ENCODE peak calls at places on chromosomes 12 and 14, in eight cellular contexts. V is GM04503, I is GM10248, K is GM23248, M is G401, C is Right ventricle myocardium superior, N is AG08396, W is A172. E is an unnamed sample.

GRCh38 chr14:96710060-96710636 is 87.0 kb upstream of the VRK1 start:
- DNase-seq in V (no peak), I (peak), K (no peak), M (no peak), C (no peak), N (no peak), W (no peak), E (no peak)

GRCh38 chr14:89750206-89750867 is 204.2 kb downstream of the EFCAB11 start:
- DNase-seq in V (no peak), I (no peak), K (peak), M (no peak), C (no peak), N (no peak), W (no peak), E (no peak)

GRCh38 chr12:6529291-6529737 is 5.0 kb upstream of the GAPDH start:
- DNase-seq in V (no peak), I (no peak), K (no peak), M (no peak), C (no peak), N (no peak), W (no peak), E (no peak)

GRCh38 chr12:3185260-3185870 is 108.2 kb downstream of the TSPAN9 start:
- DNase-seq in V (no peak), I (no peak), K (no peak), M (no peak), C (peak), N (no peak), W (peak), E (no peak)

GRCh38 chr12:11815397-11815796 is 165.9 kb downstream of the ETV6 start:
- DNase-seq in V (no peak), I (no peak), K (no peak), M (no peak), C (no peak), N (no peak), W (no peak), E (no peak)

GRCh38 chr14:72120315-72120714 is 188.1 kb downstream of the RGS6 start:
- DNase-seq in V (no peak), I (no peak), K (no peak), M (no peak), C (no peak), N (no peak), W (no peak), E (no peak)

GRCh38 chr12:64090047-64090446 is 132.0 kb downstream of the KICS2 start:
- DNase-seq in V (no peak), I (no peak), K (no peak), M (no peak), C (no peak), N (no peak), W (no peak), E (no peak)

GRCh38 chr14:68979722-68980552 is 835 bp upstream of the ACTN1 start:
- DNase-seq in V (no peak), I (no peak), K (peak), M (peak), C (peak), N (peak), W (no peak), E (peak)

GRCh38 chr14:97456958-97457357 is 659.8 kb downstream of the VRK1 start:
- DNase-seq in V (no peak), I (no peak), K (no peak), M (no peak), C (no peak), N (no peak), W (no peak), E (no peak)

GRCh38 chr14:37401093-37401492 is 194.0 kb downstream of the FOXA1 start:
- DNase-seq in V (no peak), I (no peak), K (no peak), M (no peak), C (no peak), N (no peak), W (no peak), E (no peak)

GRCh38 chr12:25463521-25463920 is 89.6 kb downstream of the LMNTD1 start:
- DNase-seq in V (no peak), I (no peak), K (no peak), M (no peak), C (no peak), N (no peak), W (no peak), E (no peak)

GRCh38 chr12:53463802-53464375 is 12.0 kb downstream of the PCBP2 start:
- DNase-seq in V (no peak), I (no peak), K (no peak), M (no peak), C (no peak), N (no peak), W (no peak), E (no peak)

GRCh38 chr14:72471346-72471745 is 422.6 kb downstream of the DPF3 start:
- DNase-seq in V (no peak), I (no peak), K (peak), M (no peak), C (no peak), N (peak), W (no peak), E (no peak)

GRCh38 chr12:48002773-48003218 is 1.5 kb downstream of the COL2A1 start:
- DNase-seq in V (no peak), I (no peak), K (peak), M (no peak), C (peak), N (peak), W (no peak), E (peak)

GRCh38 chr12:123712780-123713319 is 697 bp downstream of the ATP6V0A2 start:
- DNase-seq in V (no peak), I (no peak), K (peak), M (no peak), C (no peak), N (no peak), W (no peak), E (no peak)

GRCh38 chr14:100282766-100283419 is 23.4 kb downstream of the SLC25A29 start:
- DNase-seq in V (no peak), I (no peak), K (no peak), M (no peak), C (no peak), N (no peak), W (no peak), E (no peak)

GRCh38 chr12:8637666-8638065 is 25.0 kb downstream of the MFAP5 start:
- DNase-seq in V (no peak), I (no peak), K (no peak), M (peak), C (no peak), N (no peak), W (no peak), E (no peak)

GRCh38 chr12:10243803-10244520 is 31.3 kb downstream of the GABARAPL1 start:
- DNase-seq in V (no peak), I (peak), K (no peak), M (no peak), C (no peak), N (no peak), W (no peak), E (no peak)

GRCh38 chr14:30034049-30034635 is 106.5 kb upstream of the PRKD1 start:
- DNase-seq in V (peak), I (no peak), K (peak), M (no peak), C (no peak), N (peak), W (no peak), E (no peak)

GRCh38 chr12:19965196-19966038 is 402.9 kb upstream of the PDE3A start:
- DNase-seq in V (no peak), I (no peak), K (no peak), M (no peak), C (no peak), N (no peak), W (no peak), E (no peak)

E was measured in endothelial cell of umbilical vein.